ENCODE peak calls at places on chromosome 11, in five cellular contexts. I is SK-N-SH, A is K562, T is GM12878, X is HepG2. U is an unnamed sample.

GRCh38 chr11:18066626-18067025 is 20.6 kb upstream of the TPH1 start:
- DNase-seq in I (no peak), A (no peak), T (no peak), X (no peak), U (no peak)

GRCh38 chr11:130675917-130676316 is 227.5 kb downstream of the ADAMTS15 start:
- DNase-seq in I (no peak), A (no peak), T (no peak), X (no peak), U (no peak)

GRCh38 chr11:69463181-69463891 is 18.1 kb upstream of the LINC01488 start:
- DNase-seq in I (peak; percentile 88), A (no peak), T (no peak), X (peak; percentile 36), U (no peak)

GRCh38 chr11:44734982-44735381 is 8.2 kb downstream of the TSPAN18 start:
- DNase-seq in I (no peak), A (no peak), T (no peak), X (no peak), U (no peak)

GRCh38 chr11:85170184-85170583 is 457.0 kb downstream of the DLG2 start:
- DNase-seq in I (no peak), A (no peak), T (no peak), X (no peak), U (no peak)

GRCh38 chr11:89456681-89457080 is 34.5 kb downstream of the NOX4 start:
- DNase-seq in I (no peak), A (no peak), T (no peak), X (no peak), U (no peak)

GRCh38 chr11:131710511-131710910 is 340.1 kb downstream of the NTM start:
- DNase-seq in I (no peak), A (no peak), T (no peak), X (no peak), U (no peak)

GRCh38 chr11:120182790-120183491 is 27.9 kb upstream of the OAF start:
- DNase-seq in I (no peak), A (peak; percentile 31), T (no peak), X (peak; percentile 73), U (peak; percentile 60)

GRCh38 chr11:102989379-102990047 is 34.0 kb upstream of the MMP13 start:
- DNase-seq in I (no peak), A (no peak), T (no peak), X (no peak), U (no peak)

GRCh38 chr11:9568854-9569587 is 4.4 kb upstream of the WEE1 start:
- DNase-seq in I (peak; percentile 44), A (no peak), T (no peak), X (peak; percentile 97), U (no peak)

GRCh38 chr11:128501008-128501407 is 86.3 kb downstream of the ETS1 start:
- DNase-seq in I (no peak), A (no peak), T (no peak), X (no peak), U (no peak)

GRCh38 chr11:1782831-1783724 is 19.4 kb upstream of the CTSD start:
- DNase-seq in I (peak; percentile 14), A (peak; percentile 33), T (no peak), X (no peak), U (no peak)

GRCh38 chr11:34072831-34073230 is 21.3 kb downstream of the CAPRIN1 start:
- DNase-seq in I (no peak), A (no peak), T (no peak), X (no peak), U (no peak)

GRCh38 chr11:297666-298405 is 1.5 kb downstream of the IFITM5 start:
- DNase-seq in I (no peak), A (peak; percentile 70), T (no peak), X (peak; percentile 24), U (no peak)

GRCh38 chr11:134558258-134558835 is 146.3 kb upstream of the B3GAT1 start:
- DNase-seq in I (no peak), A (no peak), T (no peak), X (no peak), U (no peak)

GRCh38 chr11:67384851-67385366 is 6.9 kb upstream of the RAD9A start:
- DNase-seq in I (no peak), A (no peak), T (no peak), X (no peak), U (no peak)

GRCh38 chr11:67390947-67391303 is 861 bp upstream of the RAD9A start:
- DNase-seq in I (no peak), A (no peak), T (no peak), X (no peak), U (no peak)

GRCh38 chr11:67387074-67387473 is 4.7 kb upstream of the RAD9A start:
- DNase-seq in I (no peak), A (no peak), T (no peak), X (no peak), U (no peak)

GRCh38 chr11:67389477-67389876 is 2.3 kb upstream of the RAD9A start:
- DNase-seq in I (peak; percentile 75), A (peak; percentile 70), T (no peak), X (peak; percentile 64), U (peak; percentile 65)

DNA sequence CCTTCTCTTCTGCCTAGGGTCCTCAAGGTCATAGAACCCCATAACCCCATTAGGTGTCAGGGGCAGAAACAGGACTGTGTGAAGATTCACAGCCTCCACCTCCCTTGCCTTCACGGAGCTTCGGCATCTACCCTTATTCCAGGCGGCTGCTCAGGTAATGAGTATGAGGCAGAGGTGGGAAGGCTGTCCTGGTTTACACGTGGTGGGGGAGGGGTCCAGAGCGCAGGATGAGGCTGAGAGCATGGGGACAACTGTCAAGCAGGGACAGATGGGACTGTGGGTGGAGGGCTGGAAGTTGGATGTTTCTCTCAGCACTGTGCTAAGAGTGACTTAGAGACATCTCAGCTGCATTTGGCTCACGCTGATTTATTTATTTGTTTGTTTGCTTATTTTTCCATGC is 4.3 kb upstream of the RAD9A start:
- DNase-seq in I (no peak), A (no peak), T (no peak), X (no peak), U (no peak)
- TF ChIP-seq FOXM1 in I (no peak), A (no peak), T (no peak), X (no peak), U (no peak)

GRCh38 chr11:56543157-56543556 is at the start of gene OR5M11:
- DNase-seq in I (no peak), A (no peak), T (no peak), X (no peak), U (no peak)
- TF ChIP-seq FOXM1 in I (no peak), A (no peak), T (no peak), X (no peak), U (no peak)

GRCh38 chr11:42311504-42311903 is 852.1 kb upstream of the LRRC4C start:
- DNase-seq in I (no peak), A (no peak), T (no peak), X (no peak), U (no peak)
- TF ChIP-seq FOXM1 in I (no peak), A (no peak), T (no peak), X (no peak), U (no peak)

GRCh38 chr11:92886243-92886905 is 83.1 kb upstream of the MTNR1B start:
- DNase-seq in I (peak; percentile 86), A (peak; percentile 58), T (peak; percentile 3), X (peak; percentile 54), U (peak; percentile 82)
- TF ChIP-seq FOXM1 in I (no peak), A (no peak), T (no peak), X (no peak), U (no peak)

DNA sequence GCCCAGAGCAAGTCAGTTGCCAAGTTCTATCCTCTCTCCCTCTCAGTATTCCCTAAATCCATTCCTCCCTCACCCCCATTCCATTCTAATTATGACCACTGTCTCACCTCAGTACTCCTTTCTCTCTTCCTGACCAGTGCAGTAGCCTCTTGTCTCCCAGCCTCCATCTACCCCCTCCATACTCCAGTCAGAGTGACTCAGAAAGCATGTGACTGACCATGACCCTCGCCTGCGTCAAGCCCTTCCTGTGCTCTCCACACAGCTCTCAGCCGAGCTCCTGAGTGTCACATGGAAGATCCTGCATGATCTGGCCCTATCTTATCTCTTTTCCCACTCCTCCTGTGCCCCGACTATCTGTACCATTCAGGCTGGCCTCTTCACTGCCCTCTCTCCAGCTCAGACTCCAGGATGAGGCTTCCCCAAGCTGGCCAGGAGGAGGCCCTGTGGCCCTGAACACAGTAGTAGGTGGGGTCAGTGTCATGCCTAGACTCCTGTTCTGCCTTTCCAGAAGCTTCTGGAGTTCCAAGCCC is 42.6 kb downstream of the NEU3 start:
- DNase-seq in I (no peak), A (peak; percentile 89), T (no peak), X (peak; percentile 41), U (no peak)
- TF ChIP-seq FOXM1 in I (no peak), A (no peak), T (no peak), X (no peak), U (no peak)

DNA sequence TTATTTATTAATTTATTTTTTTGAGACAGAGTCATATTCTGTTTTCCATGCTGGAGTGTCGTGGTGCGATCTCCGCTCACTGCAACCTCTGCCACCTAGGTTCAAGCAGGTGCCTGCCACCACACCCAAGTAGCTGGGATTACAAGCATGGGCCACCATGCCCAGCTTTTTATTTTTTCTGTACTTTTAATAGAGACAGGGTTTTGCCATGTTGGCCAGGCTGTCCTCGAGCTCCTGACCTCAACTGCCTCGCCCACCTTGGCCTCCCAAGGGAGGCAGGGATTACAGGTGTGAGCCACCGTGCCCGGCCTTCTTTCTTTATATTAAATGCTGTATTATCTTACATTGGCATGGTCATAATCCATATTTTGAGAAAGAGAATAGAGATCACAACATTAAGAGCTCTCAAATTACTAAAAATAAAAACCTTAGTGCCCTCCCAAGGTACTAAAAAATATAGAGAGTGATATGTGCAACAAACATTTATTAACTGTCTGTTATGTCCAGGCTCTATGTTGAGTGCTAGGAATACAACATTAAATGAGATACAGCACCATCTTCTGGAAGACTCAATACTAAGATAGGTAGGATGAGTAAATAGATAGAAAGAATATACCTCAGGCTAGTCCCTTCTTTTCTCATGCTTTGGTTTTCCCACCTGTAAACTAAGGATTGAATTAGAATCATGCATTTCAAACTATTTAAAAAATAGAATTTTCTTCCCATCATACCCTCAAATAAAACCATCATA is 84.1 kb downstream of the BBOX1 start:
- DNase-seq in I (no peak), A (no peak), T (no peak), X (peak; percentile 4), U (no peak)
- TF ChIP-seq FOXM1 in I (no peak), A (no peak), T (no peak), X (no peak), U (no peak)

GRCh38 chr11:95520361-95520760 is 269.2 kb downstream of the FAM76B start:
- DNase-seq in I (no peak), A (no peak), T (no peak), X (no peak), U (no peak)
- TF ChIP-seq FOXM1 in I (no peak), A (no peak), T (no peak), X (no peak), U (no peak)

GRCh38 chr11:60344146-60344545 is 17.1 kb downstream of the MS4A6E start:
- DNase-seq in I (no peak), A (no peak), T (no peak), X (no peak), U (no peak)

GRCh38 chr11:60348116-60348515 is 21.1 kb downstream of the MS4A6E start:
- DNase-seq in I (no peak), A (no peak), T (no peak), X (no peak), U (no peak)

GRCh38 chr11:60343094-60343704 is 16.1 kb downstream of the MS4A6E start:
- DNase-seq in I (no peak), A (peak; percentile 23), T (no peak), X (peak; percentile 18), U (peak; percentile 16)

GRCh38 chr11:60347084-60347797 is 20.2 kb downstream of the MS4A6E start:
- DNase-seq in I (no peak), A (no peak), T (no peak), X (no peak), U (no peak)

GRCh38 chr11:60345489-60345888 is 18.4 kb downstream of the MS4A6E start:
- DNase-seq in I (no peak), A (peak; percentile 18), T (no peak), X (peak; percentile 8), U (no peak)
- TF ChIP-seq FOXM1 in I (no peak), A (no peak), T (no peak), X (no peak), U (no peak)